ENCODE peak calls at places on chromosomes 16 and 17, in six cellular contexts. One of them, this sample, is unnamed.

GRCh38 chr17:60314423-60314822 is 77.5 kb downstream of the USP32 start:
- DNase-seq in fibroblast of pulmonary artery: no peak
- DNase-seq in activated T-helper 1 cell treated with anti-CD3 and anti-CD28 coated beads, Interleukin-2, amount 50 U/mL, for 16 hours: no peak
- DNase-seq in ACHN: no peak
- DNase-seq in hippocampal formation: no peak
- DNase-seq in anterior cingulate cortex: no peak
- DNase-seq in this sample: no peak

GRCh38 chr17:78645421-78646295 is 68.5 kb upstream of the DNAH17 start:
- DNase-seq in ACHN: no peak
- DNase-seq in anterior cingulate cortex: peak; percentile 12
- DNase-seq in fibroblast of pulmonary artery: peak; percentile 59
- DNase-seq in activated T-helper 1 cell treated with anti-CD3 and anti-CD28 coated beads, Interleukin-2, amount 50 U/mL, for 16 hours: no peak
- DNase-seq in hippocampal formation: no peak
- DNase-seq in this sample: peak; percentile 46

GRCh38 chr17:12548558-12548957 is 117.1 kb upstream of the MYOCD start:
- DNase-seq in ACHN: no peak
- DNase-seq in activated T-helper 1 cell treated with anti-CD3 and anti-CD28 coated beads, Interleukin-2, amount 50 U/mL, for 16 hours: no peak
- DNase-seq in fibroblast of pulmonary artery: no peak
- DNase-seq in hippocampal formation: no peak
- DNase-seq in anterior cingulate cortex: no peak
- DNase-seq in this sample: no peak

GRCh38 chr17:38724337-38724988 is 5.7 kb upstream of the CISD3 start:
- DNase-seq in ACHN: no peak
- DNase-seq in activated T-helper 1 cell treated with anti-CD3 and anti-CD28 coated beads, Interleukin-2, amount 50 U/mL, for 16 hours: no peak
- DNase-seq in anterior cingulate cortex: peak; percentile 80
- DNase-seq in fibroblast of pulmonary artery: no peak
- DNase-seq in hippocampal formation: peak; percentile 85
- DNase-seq in this sample: no peak

GRCh38 chr16:11390573-11391495 is 45.6 kb downstream of the RMI2 start:
- DNase-seq in ACHN: no peak
- DNase-seq in fibroblast of pulmonary artery: no peak
- DNase-seq in hippocampal formation: no peak
- DNase-seq in anterior cingulate cortex: no peak
- DNase-seq in activated T-helper 1 cell treated with anti-CD3 and anti-CD28 coated beads, Interleukin-2, amount 50 U/mL, for 16 hours: no peak
- DNase-seq in this sample: no peak

GRCh38 chr17:64183815-64184397 is 54.0 kb upstream of the ERN1 start:
- DNase-seq in anterior cingulate cortex: no peak
- DNase-seq in fibroblast of pulmonary artery: no peak
- DNase-seq in activated T-helper 1 cell treated with anti-CD3 and anti-CD28 coated beads, Interleukin-2, amount 50 U/mL, for 16 hours: no peak
- DNase-seq in ACHN: peak; percentile 10
- DNase-seq in hippocampal formation: no peak
- DNase-seq in this sample: peak; percentile 59

GRCh38 chr16:50297301-50298074 is 31.1 kb downstream of the ADCY7 start:
- DNase-seq in ACHN: no peak
- DNase-seq in fibroblast of pulmonary artery: no peak
- DNase-seq in activated T-helper 1 cell treated with anti-CD3 and anti-CD28 coated beads, Interleukin-2, amount 50 U/mL, for 16 hours: no peak
- DNase-seq in hippocampal formation: no peak
- DNase-seq in anterior cingulate cortex: no peak
- DNase-seq in this sample: peak; percentile 29

GRCh38 chr17:75087558-75088453 is at the start of gene SLC16A5:
- DNase-seq in ACHN: no peak
- DNase-seq in activated T-helper 1 cell treated with anti-CD3 and anti-CD28 coated beads, Interleukin-2, amount 50 U/mL, for 16 hours: no peak
- DNase-seq in anterior cingulate cortex: no peak
- DNase-seq in fibroblast of pulmonary artery: peak; percentile 84
- DNase-seq in hippocampal formation: no peak
- DNase-seq in this sample: peak; percentile 72

GRCh38 chr17:4205917-4206316 is 57.9 kb downstream of the ANKFY1 start:
- DNase-seq in hippocampal formation: no peak
- DNase-seq in ACHN: no peak
- DNase-seq in anterior cingulate cortex: no peak
- DNase-seq in activated T-helper 1 cell treated with anti-CD3 and anti-CD28 coated beads, Interleukin-2, amount 50 U/mL, for 16 hours: no peak
- DNase-seq in fibroblast of pulmonary artery: no peak
- DNase-seq in this sample: no peak

GRCh38 chr17:75345514-75346167 is 56.4 kb upstream of the SLC25A19 start:
- DNase-seq in hippocampal formation: no peak
- DNase-seq in activated T-helper 1 cell treated with anti-CD3 and anti-CD28 coated beads, Interleukin-2, amount 50 U/mL, for 16 hours: no peak
- DNase-seq in fibroblast of pulmonary artery: no peak
- DNase-seq in ACHN: no peak
- DNase-seq in anterior cingulate cortex: no peak
- DNase-seq in this sample: no peak

GRCh38 chr17:49443862-49444261 is 29.2 kb upstream of the PHB1 start:
- DNase-seq in activated T-helper 1 cell treated with anti-CD3 and anti-CD28 coated beads, Interleukin-2, amount 50 U/mL, for 16 hours: no peak
- DNase-seq in fibroblast of pulmonary artery: peak; percentile 41
- DNase-seq in ACHN: no peak
- DNase-seq in anterior cingulate cortex: no peak
- DNase-seq in hippocampal formation: no peak
- DNase-seq in this sample: no peak

GRCh38 chr17:77315010-77315409 is 174.2 kb downstream of the SEC14L1 start:
- DNase-seq in anterior cingulate cortex: no peak
- DNase-seq in fibroblast of pulmonary artery: no peak
- DNase-seq in ACHN: no peak
- DNase-seq in activated T-helper 1 cell treated with anti-CD3 and anti-CD28 coated beads, Interleukin-2, amount 50 U/mL, for 16 hours: no peak
- DNase-seq in hippocampal formation: no peak
- DNase-seq in this sample: no peak

GRCh38 chr17:5344914-5345313 is 62.8 kb downstream of the RABEP1 start:
- DNase-seq in activated T-helper 1 cell treated with anti-CD3 and anti-CD28 coated beads, Interleukin-2, amount 50 U/mL, for 16 hours: no peak
- DNase-seq in hippocampal formation: no peak
- DNase-seq in ACHN: no peak
- DNase-seq in anterior cingulate cortex: no peak
- DNase-seq in fibroblast of pulmonary artery: no peak
- DNase-seq in this sample: no peak

GRCh38 chr17:44307387-44308186 is 814 bp upstream of the RUNDC3A start:
- DNase-seq in anterior cingulate cortex: peak; percentile 87
- DNase-seq in hippocampal formation: peak; percentile 79
- DNase-seq in activated T-helper 1 cell treated with anti-CD3 and anti-CD28 coated beads, Interleukin-2, amount 50 U/mL, for 16 hours: no peak
- DNase-seq in ACHN: peak; percentile 82
- DNase-seq in fibroblast of pulmonary artery: peak; percentile 46
- DNase-seq in this sample: no peak

GRCh38 chr16:1093284-1094123 is 2.5 kb downstream of the C1QTNF8 start:
- DNase-seq in activated T-helper 1 cell treated with anti-CD3 and anti-CD28 coated beads, Interleukin-2, amount 50 U/mL, for 16 hours: no peak
- DNase-seq in ACHN: no peak
- DNase-seq in fibroblast of pulmonary artery: peak; percentile 11
- DNase-seq in anterior cingulate cortex: no peak
- DNase-seq in hippocampal formation: no peak
- DNase-seq in this sample: no peak

GRCh38 chr16:79217375-79218011 is 383.0 kb downstream of the MAF start:
- DNase-seq in activated T-helper 1 cell treated with anti-CD3 and anti-CD28 coated beads, Interleukin-2, amount 50 U/mL, for 16 hours: no peak
- DNase-seq in hippocampal formation: no peak
- DNase-seq in fibroblast of pulmonary artery: no peak
- DNase-seq in ACHN: no peak
- DNase-seq in anterior cingulate cortex: no peak
- DNase-seq in this sample: no peak

GRCh38 chr17:11628374-11628773 is 30.1 kb downstream of the DNAH9 start:
- DNase-seq in activated T-helper 1 cell treated with anti-CD3 and anti-CD28 coated beads, Interleukin-2, amount 50 U/mL, for 16 hours: no peak
- DNase-seq in hippocampal formation: no peak
- DNase-seq in anterior cingulate cortex: no peak
- DNase-seq in fibroblast of pulmonary artery: no peak
- DNase-seq in ACHN: no peak
- DNase-seq in this sample: no peak

GRCh38 chr16:48623304-48624016 is 13.5 kb upstream of the N4BP1 start:
- DNase-seq in fibroblast of pulmonary artery: peak; percentile 88
- DNase-seq in hippocampal formation: peak; percentile 57
- DNase-seq in anterior cingulate cortex: peak; percentile 56
- DNase-seq in activated T-helper 1 cell treated with anti-CD3 and anti-CD28 coated beads, Interleukin-2, amount 50 U/mL, for 16 hours: peak; percentile 70
- DNase-seq in ACHN: peak; percentile 94
- DNase-seq in this sample: peak; percentile 78

GRCh38 chr17:71628306-71628705 is 492.5 kb upstream of the SOX9 start:
- DNase-seq in fibroblast of pulmonary artery: no peak
- DNase-seq in activated T-helper 1 cell treated with anti-CD3 and anti-CD28 coated beads, Interleukin-2, amount 50 U/mL, for 16 hours: no peak
- DNase-seq in hippocampal formation: no peak
- DNase-seq in ACHN: no peak
- DNase-seq in anterior cingulate cortex: no peak
- DNase-seq in this sample: no peak